ENCODE peak calls at places on chromosomes 13 and 19, in eight cellular contexts. A is fibroblast of the aortic adventitia, E is AG04450, L is IMR-90, N is ovary, Q is heart left ventricle, R is adipocyte, F is right cardiac atrium. D is an unnamed sample.

GRCh38 chr19:48190288-48191284 is 20.1 kb downstream of the ZSWIM9 start:
- DNase-seq in A (no peak), L (peak), Q (no peak), N (no peak), E (peak), R (no peak), F (no peak), D (no peak)

GRCh38 chr19:17721821-17722220 is 2.5 kb downstream of the MAP1S start:
- DNase-seq in A (no peak), Q (peak), E (no peak), N (no peak), R (peak), L (peak), F (peak), D (no peak)

GRCh38 chr19:52748336-52748950 is 13.6 kb upstream of the ZNF611 start:
- DNase-seq in F (peak), A (peak), L (peak), N (no peak), R (peak), Q (no peak), E (no peak), D (no peak)

GRCh38 chr13:23613971-23614370 is 43.8 kb downstream of the TNFRSF19 start:
- DNase-seq in A (no peak), L (no peak), Q (no peak), N (no peak), E (no peak), F (no peak), R (no peak), D (no peak)

GRCh38 chr19:34120846-34121639 is 51.3 kb upstream of the LSM14A start:
- DNase-seq in A (peak), F (no peak), L (peak), N (no peak), E (peak), Q (no peak), R (peak), D (no peak)

GRCh38 chr13:44667950-44668349 is 91.8 kb upstream of the TSC22D1 start:
- DNase-seq in N (no peak), A (peak), L (peak), E (no peak), R (peak), Q (no peak), F (no peak), D (no peak)

GRCh38 chr19:45428385-45429231 is 4.9 kb upstream of the ERCC1 start:
- DNase-seq in E (no peak), N (peak), R (peak), F (peak), Q (peak), A (no peak), L (peak), D (no peak)

GRCh38 chr19:13100871-13101589 is 1.6 kb downstream of the LYL1 start:
- DNase-seq in F (no peak), E (no peak), A (no peak), Q (no peak), R (no peak), L (no peak), N (no peak), D (peak)

GRCh38 chr13:105471683-105472082 is 1063.8 kb downstream of the EFNB2 start:
- DNase-seq in L (peak), R (peak), A (peak), N (no peak), F (no peak), E (no peak), Q (no peak), D (no peak)

GRCh38 chr19:16139752-16140151 is 3.7 kb upstream of the HSH2D start:
- DNase-seq in N (no peak), Q (no peak), L (no peak), R (no peak), F (no peak), A (no peak), E (no peak), D (peak)

GRCh38 chr13:106573279-106573831 is 5.4 kb upstream of the ARGLU1 start:
- DNase-seq in Q (no peak), L (peak), A (peak), E (no peak), R (no peak), N (peak), F (no peak), D (no peak)

GRCh38 chr13:76723551-76724232 is 162.5 kb downstream of the KCTD12 start:
- DNase-seq in F (no peak), E (peak), Q (peak), L (peak), R (peak), N (peak), A (peak), D (no peak)

GRCh38 chr13:89796196-89796595 is 1551.3 kb upstream of the MIR17HG start:
- DNase-seq in F (no peak), A (no peak), N (no peak), E (no peak), R (no peak), L (no peak), Q (no peak), D (no peak)

GRCh38 chr13:26977541-26977940 is 194.1 kb downstream of the USP12 start:
- DNase-seq in A (no peak), F (no peak), N (no peak), R (no peak), Q (no peak), E (no peak), L (peak), D (peak)

GRCh38 chr13:57624565-57625435 is 6.7 kb upstream of the PCDH17 start:
- DNase-seq in Q (no peak), R (peak), N (no peak), F (no peak), A (peak), L (peak), E (no peak), D (no peak)

GRCh38 chr13:44619651-44620050 is 43.5 kb upstream of the TSC22D1 start:
- DNase-seq in E (no peak), N (no peak), F (no peak), Q (no peak), R (no peak), A (no peak), L (no peak), D (no peak)

GRCh38 chr13:67726979-67727378 is 496.8 kb upstream of the PCDH9 start:
- DNase-seq in N (no peak), F (no peak), Q (no peak), L (no peak), E (no peak), R (no peak), A (no peak), D (no peak)

GRCh38 chr13:73934215-73934623 is 200.0 kb downstream of the KLF12 start:
- DNase-seq in A (no peak), N (no peak), E (no peak), F (no peak), Q (no peak), R (peak), L (peak), D (no peak)

GRCh38 chr19:47633996-47634395 is 25.1 kb downstream of the BICRA start:
- DNase-seq in F (no peak), R (no peak), E (no peak), A (no peak), L (no peak), Q (no peak), N (no peak), D (no peak)

GRCh38 chr13:20553309-20553708 is 13.6 kb upstream of the IFT88 start:
- DNase-seq in R (peak), Q (no peak), F (no peak), E (no peak), N (no peak), A (peak), L (no peak), D (no peak)

GRCh38 chr13:24627090-24627714 is 53.0 kb upstream of the ATP12A start:
- DNase-seq in E (no peak), A (no peak), N (no peak), F (no peak), Q (no peak), L (no peak), R (peak), D (no peak)

GRCh38 chr19:8429044-8429443 is 15.7 kb upstream of the HNRNPM start:
- DNase-seq in R (no peak), F (no peak), L (no peak), N (no peak), A (no peak), Q (no peak), E (no peak), D (no peak)

GRCh38 chr19:8421484-8422461 is 8.7 kb downstream of the MARCHF2 start:
- DNase-seq in R (no peak), Q (no peak), F (no peak), E (no peak), N (no peak), A (no peak), L (no peak), D (no peak)

GRCh38 chr19:8426283-8426682 is 13.2 kb downstream of the MARCHF2 start:
- DNase-seq in F (no peak), A (no peak), E (no peak), Q (no peak), L (no peak), R (no peak), N (no peak), D (no peak)

DNA sequence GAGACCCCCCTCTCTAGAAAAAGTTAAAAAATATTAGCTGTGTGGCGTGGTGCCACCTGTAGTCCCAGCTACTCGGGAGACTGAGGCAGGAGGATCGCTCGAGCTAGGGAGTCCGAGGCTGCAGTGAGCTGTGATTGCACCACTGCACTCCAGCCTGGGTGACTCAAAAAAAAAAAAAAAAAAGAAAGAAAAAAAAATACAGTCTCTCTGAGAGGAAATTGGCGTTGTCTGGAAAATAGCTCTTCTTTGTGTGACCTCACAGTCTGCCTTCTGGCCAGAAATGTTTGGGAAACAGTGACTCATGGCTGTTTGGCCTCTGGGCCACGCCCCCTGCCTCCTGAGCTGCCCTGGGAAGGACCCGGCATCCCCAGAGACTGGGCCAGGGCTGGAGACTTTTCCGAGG is 10.7 kb downstream of the MARCHF2 start:
- DNase-seq in A (peak), R (peak), E (peak), L (peak), N (peak), F (peak), Q (peak), D (peak)
- H3K4me3 ChIP-seq in A (peak), R (peak), E (no peak), L (no peak), N (no peak), F (no peak), Q (peak), D (no peak)

DNA sequence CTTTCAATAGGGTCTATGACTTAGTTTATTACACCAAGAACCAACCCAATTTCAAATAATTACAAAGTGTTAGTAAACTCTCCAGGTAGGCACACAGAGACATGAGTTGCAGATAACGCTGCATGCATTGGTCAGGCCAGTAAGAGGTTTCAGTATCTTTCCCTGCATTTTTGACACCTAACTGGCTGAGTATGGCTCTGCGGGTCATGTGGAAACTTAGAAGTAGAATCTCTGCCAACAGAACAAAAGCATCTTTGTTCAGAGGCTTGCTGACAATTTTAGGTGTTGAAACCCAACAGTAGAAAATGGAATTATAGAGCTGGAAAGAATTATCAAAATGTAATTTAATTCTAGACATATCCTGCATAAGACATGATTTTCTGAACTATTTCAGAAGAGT is 25.3 kb downstream of the HTR2A start:
- DNase-seq in E (no peak), F (no peak), Q (no peak), R (no peak), N (no peak), L (no peak), A (no peak), D (no peak)
- H3K4me3 ChIP-seq in E (no peak), F (no peak), Q (no peak), R (no peak), N (no peak), L (no peak), A (no peak), D (no peak)

DNA sequence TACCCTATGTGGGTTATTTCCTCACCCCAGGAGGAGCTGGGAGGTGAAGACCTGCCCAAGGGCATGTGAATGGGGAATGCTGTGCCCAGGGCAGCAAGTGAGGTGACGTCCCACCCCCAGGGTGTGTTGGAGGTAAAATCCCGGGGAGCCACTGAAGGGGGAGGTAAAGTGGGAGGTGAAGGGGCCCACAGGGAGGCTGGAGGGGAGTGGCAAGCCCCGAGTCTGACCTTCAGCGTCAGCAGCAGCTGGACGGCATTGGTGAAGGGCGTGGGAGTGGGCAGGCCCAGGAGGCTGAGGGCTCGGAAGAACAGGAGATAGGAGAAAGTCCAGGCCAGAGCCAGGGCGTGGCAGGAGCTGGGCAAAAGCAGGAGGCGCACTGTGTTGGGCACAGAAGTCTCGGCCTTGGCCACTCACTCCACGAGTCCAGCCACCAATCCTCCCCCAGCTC is 2.4 kb downstream of the MBOAT7 start:
- DNase-seq in R (no peak), N (no peak), F (no peak), Q (no peak), A (no peak), E (no peak), L (no peak), D (peak)
- H3K4me3 ChIP-seq in R (no peak), N (no peak), F (no peak), Q (no peak), A (no peak), E (no peak), L (no peak), D (no peak)

GRCh38 chr13:46683879-46684278 is 113.1 kb downstream of the ESD start:
- DNase-seq in E (no peak), R (peak), L (peak), Q (no peak), N (no peak), F (no peak), A (no peak), D (no peak)

GRCh38 chr13:46686171-46686570 is 110.8 kb downstream of the ESD start:
- DNase-seq in R (no peak), A (no peak), L (no peak), Q (no peak), N (no peak), F (no peak), E (no peak), D (no peak)

GRCh38 chr13:46682015-46682414 is 114.9 kb downstream of the ESD start:
- DNase-seq in L (no peak), A (no peak), E (no peak), F (no peak), R (no peak), Q (no peak), N (no peak), D (no peak)

GRCh38 chr13:46685006-46685730 is 111.8 kb downstream of the ESD start:
- DNase-seq in N (no peak), A (no peak), F (no peak), E (no peak), L (no peak), Q (no peak), R (no peak), D (no peak)

DNA sequence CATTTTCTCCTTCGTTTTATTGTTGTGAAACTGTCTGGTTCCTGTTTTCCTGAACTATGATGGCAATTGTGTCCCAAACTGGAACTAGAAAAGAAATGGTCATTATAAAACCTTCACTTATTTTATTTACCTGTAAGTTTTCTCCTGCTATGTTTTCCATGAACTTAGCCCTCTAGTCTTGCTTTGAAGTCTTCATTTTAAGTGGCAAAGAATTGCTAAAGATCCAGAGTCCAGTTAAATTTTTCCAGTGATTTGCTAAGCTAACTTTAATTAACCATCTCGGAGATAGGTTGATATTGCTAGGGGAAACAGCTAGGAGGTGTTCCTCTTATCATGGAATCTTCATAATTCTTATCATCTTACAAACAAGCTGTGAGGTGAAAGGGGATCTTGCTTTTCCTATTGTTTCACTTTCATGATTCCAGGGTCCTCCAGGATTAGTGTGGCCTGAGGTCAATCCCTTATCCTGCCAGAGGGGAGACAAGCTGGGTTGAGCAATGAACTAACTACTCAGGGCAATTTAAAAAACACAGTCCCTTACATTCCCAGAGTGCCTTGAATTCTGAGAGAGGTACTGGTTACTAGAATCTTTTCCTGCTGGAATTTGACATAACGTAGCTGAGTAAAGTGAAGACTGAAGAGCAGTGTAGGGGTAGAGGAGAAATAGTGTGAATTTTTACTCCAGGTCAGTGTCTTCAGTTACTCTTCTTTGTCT is 112.5 kb downstream of the ESD start:
- DNase-seq in E (no peak), N (no peak), A (no peak), L (no peak), R (peak), Q (no peak), F (no peak), D (no peak)
- H3K4me3 ChIP-seq in E (no peak), N (no peak), A (no peak), L (no peak), R (no peak), Q (no peak), F (no peak), D (no peak)

DNA sequence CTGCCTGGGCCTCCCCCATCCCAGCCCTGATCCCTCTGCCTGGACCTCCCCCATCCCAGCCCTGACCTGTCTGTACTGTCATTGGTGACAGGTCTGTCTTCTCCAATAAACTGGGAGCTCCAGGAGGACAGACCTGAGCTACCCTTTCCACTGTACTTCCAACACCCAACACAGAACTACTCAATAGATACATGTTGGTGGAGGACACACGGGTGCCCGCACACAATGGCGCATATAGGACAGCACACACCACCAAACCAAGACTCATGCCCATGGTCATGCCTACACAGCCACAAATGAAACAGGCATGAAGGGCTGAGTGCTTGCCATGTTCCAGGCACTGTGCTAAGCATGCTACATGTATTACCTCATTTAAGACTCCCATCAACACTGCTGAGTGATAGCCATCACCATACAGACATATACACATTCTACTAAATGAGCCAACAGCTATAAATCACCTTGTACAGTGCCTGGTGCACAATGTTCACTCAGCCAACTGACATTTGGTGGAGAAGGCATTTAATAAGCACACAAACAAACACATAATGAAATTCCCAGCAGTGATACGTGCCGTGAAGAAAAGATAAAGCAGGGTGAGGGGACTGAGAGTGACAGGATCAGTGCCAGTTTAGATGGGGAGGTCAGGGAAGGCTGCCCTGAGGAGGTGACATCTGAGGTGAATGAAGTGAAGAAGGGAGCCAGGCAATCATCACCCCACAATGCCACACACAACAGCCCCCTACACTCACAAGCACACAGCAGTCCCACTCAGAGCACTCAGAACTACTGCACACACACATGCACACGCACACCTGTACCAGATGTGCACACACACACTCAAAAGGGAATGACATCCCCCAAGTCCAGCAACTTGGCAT is 857 bp downstream of the POU2F2 start:
- DNase-seq in L (no peak), Q (no peak), N (no peak), E (no peak), R (no peak), A (no peak), F (no peak), D (no peak)
- H3K4me3 ChIP-seq in L (peak), Q (peak), N (no peak), E (peak), R (peak), A (peak), F (no peak), D (peak)

D was measured in spleen.